ENCODE peak calls at places on chromosomes 4 and X, in six cellular contexts. A is dorsolateral prefrontal cortex, Z is tibial artery, V is sigmoid colon, H is prostate gland, U is aorta. L is an unnamed sample.

GRCh38 chr4:87975466-87975865 is at the start of gene SPP1:
- DNase-seq in A (peak), Z (no peak), V (no peak), H (no peak), U (no peak), L (no peak)

GRCh38 chr4:83922419-83922818 is 386.5 kb downstream of the GPAT3 start:
- DNase-seq in A (no peak), Z (no peak), V (no peak), H (no peak), U (no peak), L (no peak)

GRCh38 chr4:56870927-56871326 is 36.8 kb upstream of the REST start:
- DNase-seq in A (no peak), Z (no peak), V (no peak), H (no peak), U (no peak), L (no peak)

GRCh38 chr4:1763070-1763549 is 30.0 kb upstream of the FGFR3 start:
- DNase-seq in A (no peak), Z (no peak), V (no peak), H (no peak), U (no peak), L (no peak)

GRCh38 chr4:105637409-105638258 is 70.9 kb downstream of the INTS12 start:
- DNase-seq in A (peak), Z (peak), V (peak), H (peak), U (peak), L (no peak)

GRCh38 chr4:163587867-163588266 is 93.4 kb downstream of the TMA16 start:
- DNase-seq in A (no peak), Z (no peak), V (no peak), H (no peak), U (no peak), L (no peak)

GRCh38 chr4:3615386-3616286 is 83.4 kb upstream of the LRPAP1 start:
- DNase-seq in A (no peak), Z (no peak), V (peak), H (no peak), U (peak), L (no peak)

GRCh38 chrX:20432048-20432447 is 165.3 kb upstream of the RPS6KA3 start:
- DNase-seq in A (no peak), Z (no peak), V (no peak), H (no peak), U (no peak), L (no peak)

GRCh38 chrX:18891561-18891945 is 92.4 kb downstream of the PHKA2 start:
- DNase-seq in A (no peak), Z (no peak), V (no peak), H (no peak), U (no peak), L (no peak)

GRCh38 chrX:103571726-103572125 is 13.6 kb upstream of the TCEAL4 start:
- DNase-seq in A (no peak), Z (no peak), V (no peak), H (no peak), U (no peak), L (no peak)

GRCh38 chr4:25101836-25102235 is 58.4 kb downstream of the SEPSECS start:
- DNase-seq in A (no peak), Z (no peak), V (no peak), H (no peak), U (no peak), L (no peak)

GRCh38 chr4:143359794-143360193 is 23.1 kb downstream of the GAB1 start:
- DNase-seq in A (no peak), Z (no peak), V (no peak), H (no peak), U (no peak), L (peak)

GRCh38 chr4:143358923-143359694 is 22.4 kb downstream of the GAB1 start:
- DNase-seq in A (no peak), Z (no peak), V (no peak), H (peak), U (no peak), L (peak)

GRCh38 chr4:143362392-143363046 is 25.8 kb downstream of the GAB1 start:
- DNase-seq in A (no peak), Z (no peak), V (no peak), H (no peak), U (no peak), L (no peak)

GRCh38 chr4:143358419-143358818 is 21.7 kb downstream of the GAB1 start:
- DNase-seq in A (no peak), Z (no peak), V (no peak), H (no peak), U (no peak), L (no peak)

DNA sequence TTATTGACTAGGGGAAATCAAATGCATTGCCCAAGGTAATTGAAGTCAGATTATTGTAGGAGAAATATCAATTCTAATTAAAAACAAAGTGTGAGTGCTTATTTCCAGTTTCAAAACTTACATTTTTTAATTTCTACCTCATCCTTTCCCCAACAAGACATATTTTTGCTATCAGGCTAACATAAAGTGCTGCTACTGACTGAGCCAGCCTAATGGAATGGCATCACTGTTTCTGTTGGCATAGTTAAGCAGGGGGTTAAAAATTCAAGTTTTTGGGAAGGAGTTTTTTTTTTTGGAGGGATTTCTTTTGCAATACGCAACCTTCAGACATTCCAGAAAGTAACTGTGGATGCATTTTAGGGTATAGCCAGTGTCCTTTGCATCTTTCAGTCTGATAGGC is 24.2 kb downstream of the GAB1 start:
- DNase-seq in A (no peak), Z (no peak), V (no peak), H (no peak), U (no peak), L (no peak)
- H3K27ac ChIP-seq in A (peak), Z (peak), V (peak), H (no peak), U (no peak), L (peak)

GRCh38 chr4:15143551-15143950 is 141.3 kb downstream of the CPEB2 start:
- DNase-seq in A (no peak), Z (no peak), V (no peak), H (no peak), U (no peak), L (no peak)
- H3K27ac ChIP-seq in A (peak), Z (no peak), V (no peak), H (no peak), U (no peak), L (no peak)

GRCh38 chr4:139241784-139242151 is 38.3 kb downstream of the MGARP start:
- DNase-seq in A (no peak), Z (no peak), V (no peak), H (no peak), U (no peak), L (no peak)

GRCh38 chr4:139242511-139243051 is 37.4 kb downstream of the MGARP start:
- DNase-seq in A (no peak), Z (no peak), V (no peak), H (no peak), U (no peak), L (peak)

GRCh38 chr4:139245590-139245989 is 34.4 kb downstream of the MGARP start:
- DNase-seq in A (no peak), Z (no peak), V (no peak), H (no peak), U (no peak), L (no peak)

GRCh38 chr4:139246166-139246565 is 33.9 kb downstream of the MGARP start:
- DNase-seq in A (no peak), Z (no peak), V (no peak), H (no peak), U (no peak), L (no peak)

DNA sequence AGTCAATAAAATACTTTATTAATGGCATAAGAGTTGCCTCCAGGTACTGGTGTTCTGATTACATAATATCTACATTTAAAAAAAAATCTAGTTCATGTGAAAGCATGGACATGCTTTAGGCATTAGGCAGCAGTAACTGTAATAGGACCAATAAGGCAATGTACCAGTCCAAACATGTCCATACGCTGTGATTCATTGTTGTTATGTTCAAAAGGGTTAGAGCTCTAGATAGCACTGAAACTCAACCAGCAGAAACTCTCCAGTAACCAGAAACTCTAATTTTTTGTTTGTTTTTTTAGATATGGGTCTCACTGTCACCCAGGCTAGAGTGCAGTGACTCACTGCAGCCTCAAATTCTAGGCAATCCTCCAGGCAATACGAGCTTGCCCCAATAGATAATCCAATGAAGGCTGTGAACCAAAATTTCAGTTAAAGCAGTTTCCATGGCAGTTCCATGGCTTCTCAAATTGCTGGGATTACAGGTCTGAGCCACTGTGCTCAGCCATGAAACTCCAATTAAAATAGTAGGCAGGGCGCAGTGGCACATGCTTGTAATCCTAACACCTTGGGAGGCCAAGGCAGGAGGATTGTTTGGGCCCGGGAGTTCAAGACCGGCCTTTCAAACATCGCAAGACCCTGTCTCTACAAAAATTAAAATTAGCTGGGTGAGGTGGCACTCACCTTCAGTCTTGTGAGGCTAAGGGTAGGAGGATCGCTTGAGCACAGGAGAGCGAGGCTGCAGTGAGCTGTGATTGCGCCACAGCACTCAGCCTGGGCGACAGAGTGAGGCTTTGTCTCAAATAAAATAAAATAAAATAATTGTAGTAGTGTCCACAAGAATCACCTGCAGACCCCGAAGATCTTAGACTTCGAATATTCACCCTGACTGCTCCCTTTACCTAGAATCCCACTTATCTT is 36.3 kb downstream of the MGARP start:
- DNase-seq in A (no peak), Z (peak), V (no peak), H (peak), U (no peak), L (peak)
- H3K27ac ChIP-seq in A (no peak), Z (peak), V (peak), H (peak), U (peak), L (peak)

DNA sequence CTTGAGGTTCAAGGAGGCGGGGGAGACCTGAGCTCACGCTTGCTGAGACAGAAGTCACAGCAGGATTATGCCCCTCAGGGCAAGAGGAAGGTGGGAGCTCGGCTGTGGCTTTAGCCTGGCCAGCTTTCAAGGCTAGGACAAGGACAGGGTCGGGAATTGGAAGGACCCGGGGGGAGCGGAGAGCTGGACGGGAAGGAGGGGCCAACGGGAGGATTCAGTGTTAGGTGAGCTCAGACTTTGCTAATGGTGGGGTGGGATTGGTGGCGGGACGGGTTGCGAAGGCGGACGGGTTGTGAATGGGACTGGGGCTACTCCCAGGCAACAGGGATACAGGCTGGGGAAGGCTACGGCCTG is 219 bp downstream of the RIBC1 start:
- DNase-seq in A (peak), Z (no peak), V (no peak), H (no peak), U (no peak), L (no peak)
- H3K27ac ChIP-seq in A (no peak), Z (peak), V (peak), H (peak), U (peak), L (peak)